ENCODE peak calls at places on chromosomes 7 and 10, in eight cellular contexts. K, T, Y, E, W, S, D and I are unnamed samples.

GRCh38 chr7:131183076-131183471 is 144.6 kb upstream of the MKLN1 start:
- DNase-seq in K (no peak), T (no peak), Y (no peak), E (no peak), W (no peak), S (no peak), D (no peak), I (no peak)

GRCh38 chr10:122159159-122159970 is 111.7 kb upstream of the BTBD16 start:
- DNase-seq in K (no peak), T (peak; percentile 57), Y (no peak), E (no peak), W (no peak), S (no peak), D (no peak), I (no peak)

GRCh38 chr10:72455889-72456588 is 101.3 kb upstream of the DNAJB12 start:
- DNase-seq in K (no peak), T (no peak), Y (no peak), E (peak; percentile 13), W (no peak), S (no peak), D (no peak), I (peak; percentile 64)

GRCh38 chr10:86316990-86317389 is 49.6 kb downstream of the GRID1 start:
- DNase-seq in K (peak; percentile 35), T (no peak), Y (no peak), E (no peak), W (peak; percentile 10), S (no peak), D (no peak), I (no peak)

GRCh38 chr7:98321301-98321700 is 39.8 kb downstream of the BRI3 start:
- DNase-seq in K (no peak), T (no peak), Y (peak; percentile 41), E (no peak), W (no peak), S (no peak), D (no peak), I (no peak)

GRCh38 chr7:22373911-22374310 is 17.0 kb upstream of the RAPGEF5 start:
- DNase-seq in K (no peak), T (no peak), Y (no peak), E (no peak), W (no peak), S (no peak), D (no peak), I (no peak)

GRCh38 chr7:81161459-81162075 is 242.7 kb upstream of the SEMA3C start:
- DNase-seq in K (no peak), T (no peak), Y (no peak), E (peak; percentile 87), W (no peak), S (no peak), D (no peak), I (no peak)

GRCh38 chr10:58352956-58353610 is 18.3 kb downstream of the UBE2D1 start:
- DNase-seq in K (no peak), T (no peak), Y (no peak), E (no peak), W (no peak), S (no peak), D (no peak), I (no peak)

GRCh38 chr7:34320926-34321609 is 336.9 kb upstream of the NPSR1 start:
- DNase-seq in K (no peak), T (peak; percentile 74), Y (peak; percentile 76), E (peak; percentile 81), W (peak; percentile 61), S (peak; percentile 60), D (peak; percentile 60), I (peak; percentile 80)

GRCh38 chr10:15168296-15168780 is at the start of gene NMT2:
- DNase-seq in K (peak; percentile 91), T (peak; percentile 96), Y (no peak), E (peak; percentile 53), W (no peak), S (peak; percentile 95), D (no peak), I (no peak)

GRCh38 chr10:124996127-124996853 is 54.4 kb downstream of the ZRANB1 start:
- DNase-seq in K (no peak), T (peak; percentile 65), Y (no peak), E (no peak), W (peak; percentile 19), S (no peak), D (peak; percentile 20), I (no peak)

GRCh38 chr7:105652359-105652993 is 71.2 kb upstream of the EFCAB10 start:
- DNase-seq in K (peak; percentile 81), T (peak; percentile 88), Y (peak; percentile 88), E (peak; percentile 60), W (peak; percentile 77), S (peak; percentile 89), D (peak; percentile 87), I (peak; percentile 84)

GRCh38 chr7:151891182-151891581 is 14.3 kb upstream of the PRKAG2 start:
- DNase-seq in K (peak; percentile 13), T (no peak), Y (peak; percentile 42), E (no peak), W (no peak), S (no peak), D (no peak), I (no peak)

GRCh38 chr7:128136215-128136597 is 104.9 kb upstream of the LEP start:
- DNase-seq in K (no peak), T (no peak), Y (no peak), E (no peak), W (no peak), S (no peak), D (no peak), I (peak; percentile 39)

GRCh38 chr7:128131701-128132100 is 100.5 kb upstream of the LRRC4 start:
- DNase-seq in K (no peak), T (no peak), Y (no peak), E (no peak), W (no peak), S (no peak), D (no peak), I (no peak)

GRCh38 chr7:128137096-128137655 is 103.9 kb upstream of the LEP start:
- DNase-seq in K (no peak), T (no peak), Y (no peak), E (peak; percentile 41), W (no peak), S (no peak), D (no peak), I (peak; percentile 77)

GRCh38 chr7:128132426-128133069 is 101.3 kb upstream of the LRRC4 start:
- DNase-seq in K (no peak), T (no peak), Y (no peak), E (no peak), W (no peak), S (no peak), D (no peak), I (no peak)

DNA sequence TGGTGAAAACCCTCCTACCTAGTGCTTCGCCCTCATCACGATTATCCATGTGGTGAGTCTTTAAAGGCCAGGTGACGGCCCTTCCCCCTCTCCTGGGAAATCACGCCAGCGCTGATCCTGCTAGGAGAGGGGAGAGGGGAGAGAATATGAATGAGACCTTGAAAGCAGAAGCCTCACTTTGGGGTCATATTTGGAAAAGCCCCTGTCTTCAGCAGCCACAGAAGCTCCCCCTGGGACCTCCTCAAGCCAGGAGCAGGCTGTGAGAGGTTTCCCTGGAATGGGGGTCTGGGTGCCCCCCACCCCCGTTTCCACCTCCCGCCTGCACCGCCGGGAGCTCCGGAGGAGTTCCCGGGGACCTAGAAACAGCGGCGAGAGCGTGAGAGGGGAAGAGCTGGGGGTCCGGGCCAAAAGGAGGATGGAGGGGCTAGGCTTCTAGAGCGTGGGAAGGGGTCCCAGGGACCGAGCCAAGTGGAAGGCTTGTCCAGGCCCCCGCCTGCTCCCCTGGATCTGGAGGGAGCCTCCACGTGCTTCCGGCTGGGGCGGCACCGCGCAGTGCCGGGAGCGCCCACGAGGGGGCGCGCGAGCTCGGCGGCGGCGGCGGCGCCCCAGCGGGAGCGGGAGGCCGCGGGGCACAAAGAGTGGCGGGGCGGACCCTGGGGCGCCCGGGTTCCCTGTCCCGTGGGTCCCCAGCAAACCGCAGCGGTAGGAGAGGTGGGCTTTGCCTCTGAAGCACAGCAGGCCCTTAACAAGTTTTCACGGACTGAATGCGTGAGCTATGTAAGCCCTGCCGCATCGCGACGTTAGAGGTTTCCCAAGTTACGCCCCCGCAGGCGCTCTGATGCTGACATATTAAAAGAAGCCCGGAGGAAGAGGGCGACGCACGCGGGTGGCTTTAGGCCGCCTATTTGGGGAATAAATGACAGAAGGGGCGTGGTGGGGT is 104.3 kb upstream of the LRRC4 start:
- DNase-seq in K (no peak), T (peak; percentile 93), Y (peak; percentile 58), E (peak; percentile 44), W (peak; percentile 42), S (peak; percentile 62), D (peak; percentile 25), I (peak; percentile 57)
- TF ChIP-seq CTCF in K (peak; percentile 79), T (peak; percentile 94), Y (peak; percentile 51), E (peak; percentile 76), W (peak; percentile 97), S (peak; percentile 95), D (peak; percentile 46), I (peak; percentile 56)

GRCh38 chr10:100829103-100829870 is 83.5 kb upstream of the SLF2 start:
- DNase-seq in K (no peak), T (peak; percentile 66), Y (peak; percentile 20), E (no peak), W (no peak), S (no peak), D (no peak), I (no peak)
- H3K4me3 ChIP-seq in K (peak overlapping the region; percentile 30), T (peak overlapping the region; percentile 19), Y (no peak overlapping the region), E (no peak overlapping the region), W (peak overlapping the region; percentile 27), S (peak overlapping the region; percentile 58), D (no peak overlapping the region), I (peak overlapping the region; percentile 37)

DNA sequence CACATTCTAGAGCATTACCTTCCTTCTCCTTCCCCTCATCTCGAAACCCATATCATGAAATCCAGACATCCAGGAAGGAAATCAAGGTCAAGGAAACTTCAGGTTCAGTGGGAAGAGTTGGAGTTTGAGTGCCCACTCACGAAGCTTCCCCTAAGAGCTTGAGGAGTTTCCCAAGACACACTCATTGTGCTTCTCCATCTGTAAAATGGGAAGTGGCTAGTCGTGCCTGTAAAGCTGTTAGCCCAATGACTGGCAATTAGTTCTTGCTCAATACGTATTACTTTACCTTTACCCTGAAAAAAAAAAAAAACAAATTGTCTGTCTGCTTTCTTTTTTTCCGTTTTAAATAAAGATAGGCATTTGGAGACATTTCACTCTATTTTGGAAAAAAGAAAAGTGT is 42.3 kb downstream of the GPAM start:
- DNase-seq in K (no peak), T (no peak), Y (no peak), E (no peak), W (no peak), S (no peak), D (no peak), I (no peak)
- H3K36me3 ChIP-seq in K (no peaks in the 10 kb centered on the region), T (no peaks in the 10 kb centered on the region), Y (no peaks in the 10 kb centered on the region), E (no peaks in the 10 kb centered on the region), W (no peaks in the 10 kb centered on the region), S (no peaks in the 10 kb centered on the region), D (no peaks in the 10 kb centered on the region), I (no peaks in the 10 kb centered on the region)

GRCh38 chr10:71367279-71367678 is 29.4 kb upstream of the CDH23 start:
- DNase-seq in K (no peak), T (no peak), Y (no peak), E (peak; percentile 44), W (peak; percentile 38), S (no peak), D (no peak), I (no peak)

GRCh38 chr10:71369602-71370001 is 27.1 kb upstream of the CDH23 start:
- DNase-seq in K (no peak), T (no peak), Y (no peak), E (no peak), W (no peak), S (no peak), D (no peak), I (no peak)

GRCh38 chr10:71370031-71370430 is 26.7 kb upstream of the CDH23 start:
- DNase-seq in K (no peak), T (no peak), Y (no peak), E (no peak), W (no peak), S (no peak), D (no peak), I (no peak)

GRCh38 chr10:71366710-71367109 is 30.0 kb upstream of the CDH23 start:
- DNase-seq in K (no peak), T (no peak), Y (no peak), E (peak; percentile 51), W (peak; percentile 38), S (no peak), D (no peak), I (no peak)

GRCh38 chr10:71368639-71369038 is 28.1 kb upstream of the CDH23 start:
- DNase-seq in K (no peak), T (no peak), Y (no peak), E (no peak), W (no peak), S (no peak), D (no peak), I (no peak)
- TF ChIP-seq CTCF in K (no peak), T (no peak), Y (no peak), E (no peak), W (no peak), S (no peak), D (no peak), I (peak; percentile 4)